ENCODE peak calls at places on chromosomes 5 and 9, in five cellular contexts. S is body of pancreas, F is transverse colon, B is lower leg skin, J is tibial nerve. L is an unnamed sample.
A peak's percentile ranks its signal among the peaks of the same experiment; 100 is the strongest.

GRCh38 chr5:78518365-78519197 is 130.0 kb downstream of the LHFPL2 start:
- DNase-seq in S (peak; percentile 81), F (peak; percentile 71), B (no peak), J (no peak), L (peak; percentile 92)

GRCh38 chr5:36638056-36638455 is 31.6 kb downstream of the SLC1A3 start:
- DNase-seq in S (no peak), F (no peak), B (no peak), J (no peak), L (no peak)

GRCh38 chr5:105754056-105754455 is 1916.7 kb downstream of the EFNA5 start:
- DNase-seq in S (no peak), F (no peak), B (no peak), J (no peak), L (no peak)

GRCh38 chr5:135916638-135917263 is 21.1 kb upstream of the IL9 start:
- DNase-seq in S (no peak), F (no peak), B (no peak), J (no peak), L (no peak)

GRCh38 chr9:105150991-105151685 is 93.3 kb upstream of the SLC44A1 start:
- DNase-seq in S (no peak), F (no peak), B (no peak), J (no peak), L (peak; percentile 47)

GRCh38 chr5:67431191-67431590 is 234.6 kb upstream of the CD180 start:
- DNase-seq in S (no peak), F (no peak), B (no peak), J (no peak), L (no peak)

GRCh38 chr9:81772144-81772543 is 82.8 kb upstream of the TLE1 start:
- DNase-seq in S (no peak), F (no peak), B (no peak), J (no peak), L (peak; percentile 28)

GRCh38 chr9:92392690-92393089 is 11.7 kb downstream of the OGN start:
- DNase-seq in S (no peak), F (no peak), B (no peak), J (no peak), L (peak; percentile 9)

GRCh38 chr5:150082364-150082763 is 4.0 kb downstream of the CSF1R start:
- DNase-seq in S (no peak), F (no peak), B (no peak), J (no peak), L (no peak)

GRCh38 chr9:114120192-114121014 is 21.3 kb upstream of the KIF12 start:
- DNase-seq in S (no peak), F (no peak), B (no peak), J (no peak), L (no peak)

GRCh38 chr5:127891942-127892341 is 188.8 kb downstream of the CCDC192 start:
- DNase-seq in S (no peak), F (no peak), B (no peak), J (no peak), L (no peak)

GRCh38 chr5:67366256-67366655 is 169.7 kb upstream of the CD180 start:
- DNase-seq in S (no peak), F (no peak), B (no peak), J (no peak), L (no peak)

GRCh38 chr5:128782446-128782845 is 182.8 kb upstream of the SLC27A6 start:
- DNase-seq in S (peak; percentile 84), F (peak; percentile 14), B (peak; percentile 76), J (peak; percentile 49), L (peak; percentile 7)

GRCh38 chr9:35161713-35162604 is at the start of gene UNC13B:
- DNase-seq in S (peak; percentile 97), F (peak; percentile 97), B (peak; percentile 94), J (peak; percentile 93), L (peak; percentile 82)
- TF ChIP-seq POLR2A in S (peak; percentile 98), F (peak; percentile 94), B (no peak), J (peak; percentile 54), L (peak; percentile 52)

DNA sequence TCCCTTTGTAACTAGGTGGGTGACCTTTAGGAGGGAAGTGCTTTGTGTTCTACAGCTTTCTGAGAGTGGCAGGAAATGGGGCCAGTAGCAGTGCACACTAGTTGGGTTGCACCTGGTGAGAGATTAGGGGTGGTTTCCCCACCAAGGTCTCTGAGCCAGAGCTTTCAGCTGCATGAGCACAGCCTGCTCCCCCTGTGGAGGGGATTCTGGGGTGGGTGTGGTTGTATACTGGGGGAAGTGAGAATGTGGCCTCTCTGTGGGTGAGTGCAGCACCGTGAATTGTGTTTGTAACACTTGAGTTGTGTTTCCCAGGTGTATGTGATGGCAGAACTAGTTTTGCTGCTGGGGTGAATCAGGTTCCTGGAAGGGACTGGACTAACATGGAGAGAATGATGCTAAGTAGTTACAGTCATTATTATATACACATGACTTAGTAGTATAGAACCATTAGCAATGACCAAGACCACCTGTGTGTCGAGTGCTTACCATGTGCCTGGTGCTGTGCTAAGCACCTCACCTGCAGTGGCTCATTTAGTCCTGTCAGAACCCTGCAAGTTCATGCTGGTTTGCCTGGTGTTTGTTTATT is 11.8 kb upstream of the CXXC5 start:
- DNase-seq in S (peak; percentile 60), F (peak; percentile 79), B (no peak), J (no peak), L (no peak)
- TF ChIP-seq POLR2A in S (no peak), F (no peak), B (no peak), J (no peak), L (no peak)

GRCh38 chr5:14809369-14810144 is 62.0 kb downstream of the ANKH start:
- DNase-seq in S (peak; percentile 16), F (peak; percentile 54), B (peak; percentile 54), J (peak; percentile 32), L (peak; percentile 89)
- TF ChIP-seq POLR2A in S (no peak), F (no peak), B (no peak), J (no peak), L (no peak)

GRCh38 chr5:75236322-75237316 is at the start of gene ANKRD31:
- DNase-seq in S (peak; percentile 88), F (peak; percentile 91), B (peak; percentile 71), J (peak; percentile 76), L (no peak)
- TF ChIP-seq POLR2A in S (peak; percentile 75), F (peak; percentile 38), B (no peak), J (peak; percentile 19), L (no peak)